ENCODE peak calls at places on chromosome 1, in ten cellular contexts. One of them, this sample, is unnamed.
A peak's percentile ranks its signal among the peaks of the same experiment; 100 is the strongest.

GRCh38 chr1:8858888-8859706 is 19.4 kb downstream of the ENO1 start:
- DNase-seq in fibroblast of mammary gland: peak; percentile 75
- DNase-seq in PC-9: peak; percentile 48
- DNase-seq in pancreas: no peak
- DNase-seq in BJ: no peak
- DNase-seq in WTC11: peak; percentile 47
- DNase-seq in GM12865: peak; percentile 72
- DNase-seq in SK-N-SH: peak; percentile 53
- DNase-seq in AG10803: peak; percentile 57
- DNase-seq in endothelial cell: peak; percentile 63
- DNase-seq in this sample: no peak

GRCh38 chr1:95927061-95927460 is 693.1 kb downstream of the RWDD3 start:
- DNase-seq in fibroblast of mammary gland: no peak
- DNase-seq in PC-9: peak; percentile 8
- DNase-seq in pancreas: no peak
- DNase-seq in BJ: no peak
- DNase-seq in WTC11: no peak
- DNase-seq in GM12865: peak; percentile 0
- DNase-seq in SK-N-SH: no peak
- DNase-seq in AG10803: no peak
- DNase-seq in endothelial cell: no peak
- DNase-seq in this sample: no peak

GRCh38 chr1:162357681-162358266 is 18.9 kb downstream of the SPATA46 start:
- DNase-seq in fibroblast of mammary gland: peak; percentile 62
- DNase-seq in PC-9: no peak
- DNase-seq in pancreas: no peak
- DNase-seq in BJ: no peak
- DNase-seq in WTC11: no peak
- DNase-seq in GM12865: peak; percentile 9
- DNase-seq in SK-N-SH: peak; percentile 60
- DNase-seq in AG10803: peak; percentile 33
- DNase-seq in endothelial cell: peak; percentile 15
- DNase-seq in this sample: no peak

GRCh38 chr1:85328713-85329376 is 52.4 kb upstream of the BCL10 start:
- DNase-seq in fibroblast of mammary gland: peak; percentile 96
- DNase-seq in PC-9: peak; percentile 99
- DNase-seq in pancreas: no peak
- DNase-seq in BJ: peak; percentile 91
- DNase-seq in WTC11: no peak
- DNase-seq in GM12865: no peak
- DNase-seq in SK-N-SH: no peak
- DNase-seq in AG10803: peak; percentile 99
- DNase-seq in endothelial cell: peak; percentile 38
- DNase-seq in this sample: no peak

GRCh38 chr1:198669023-198669698 is 30.3 kb downstream of the PTPRC start:
- DNase-seq in fibroblast of mammary gland: peak; percentile 90
- DNase-seq in PC-9: peak; percentile 82
- DNase-seq in pancreas: no peak
- DNase-seq in BJ: peak; percentile 89
- DNase-seq in WTC11: no peak
- DNase-seq in GM12865: peak; percentile 83
- DNase-seq in SK-N-SH: peak; percentile 22
- DNase-seq in AG10803: peak; percentile 96
- DNase-seq in endothelial cell: no peak
- DNase-seq in this sample: peak; percentile 72

GRCh38 chr1:23037081-23037740 is 17.9 kb downstream of the KDM1A start:
- DNase-seq in fibroblast of mammary gland: no peak
- DNase-seq in PC-9: no peak
- DNase-seq in pancreas: no peak
- DNase-seq in BJ: no peak
- DNase-seq in WTC11: no peak
- DNase-seq in GM12865: no peak
- DNase-seq in SK-N-SH: no peak
- DNase-seq in AG10803: peak; percentile 33
- DNase-seq in endothelial cell: no peak
- DNase-seq in this sample: no peak

GRCh38 chr1:160672789-160673695 is 26.2 kb upstream of the SLAMF1 start:
- DNase-seq in fibroblast of mammary gland: no peak
- DNase-seq in PC-9: no peak
- DNase-seq in pancreas: no peak
- DNase-seq in BJ: no peak
- DNase-seq in WTC11: no peak
- DNase-seq in GM12865: peak; percentile 53
- DNase-seq in SK-N-SH: no peak
- DNase-seq in AG10803: no peak
- DNase-seq in endothelial cell: no peak
- DNase-seq in this sample: no peak

GRCh38 chr1:18480315-18481189 is at the start of gene KLHDC7A:
- DNase-seq in fibroblast of mammary gland: no peak
- DNase-seq in PC-9: peak; percentile 91
- DNase-seq in pancreas: peak; percentile 82
- DNase-seq in BJ: no peak
- DNase-seq in WTC11: peak; percentile 85
- DNase-seq in GM12865: no peak
- DNase-seq in SK-N-SH: no peak
- DNase-seq in AG10803: no peak
- DNase-seq in endothelial cell: peak; percentile 20
- DNase-seq in this sample: no peak

GRCh38 chr1:102174259-102174863 is 177.6 kb upstream of the OLFM3 start:
- DNase-seq in fibroblast of mammary gland: no peak
- DNase-seq in PC-9: no peak
- DNase-seq in pancreas: no peak
- DNase-seq in BJ: no peak
- DNase-seq in WTC11: peak; percentile 57
- DNase-seq in GM12865: peak; percentile 40
- DNase-seq in SK-N-SH: no peak
- DNase-seq in AG10803: no peak
- DNase-seq in endothelial cell: peak; percentile 17
- DNase-seq in this sample: no peak

GRCh38 chr1:2921970-2922686 is 99.1 kb upstream of the ACTRT2 start:
- DNase-seq in fibroblast of mammary gland: no peak
- DNase-seq in PC-9: no peak
- DNase-seq in pancreas: peak; percentile 82
- DNase-seq in BJ: no peak
- DNase-seq in WTC11: no peak
- DNase-seq in GM12865: peak; percentile 4
- DNase-seq in SK-N-SH: peak; percentile 63
- DNase-seq in AG10803: no peak
- DNase-seq in endothelial cell: no peak
- DNase-seq in this sample: no peak
- TF ChIP-seq CTCF in fibroblast of mammary gland: no peak
- TF ChIP-seq CTCF in PC-9: peak; percentile 71
- TF ChIP-seq CTCF in pancreas: peak; percentile 67
- TF ChIP-seq CTCF in BJ: peak; percentile 21
- TF ChIP-seq CTCF in WTC11: peak; percentile 61
- TF ChIP-seq CTCF in GM12865: peak; percentile 48
- TF ChIP-seq CTCF in SK-N-SH: peak; percentile 48
- TF ChIP-seq CTCF in AG10803: peak; percentile 20
- TF ChIP-seq CTCF in endothelial cell: peak; percentile 42
- TF ChIP-seq CTCF in this sample: peak; percentile 65

GRCh38 chr1:27394282-27394658 is 1.8 kb downstream of the GPR3 start:
- DNase-seq in fibroblast of mammary gland: no peak
- DNase-seq in PC-9: no peak
- DNase-seq in pancreas: peak; percentile 43
- DNase-seq in BJ: no peak
- DNase-seq in WTC11: no peak
- DNase-seq in GM12865: no peak
- DNase-seq in SK-N-SH: no peak
- DNase-seq in AG10803: no peak
- DNase-seq in endothelial cell: no peak
- DNase-seq in this sample: no peak

GRCh38 chr1:27391511-27392095 is 819 bp upstream of the GPR3 start:
- DNase-seq in fibroblast of mammary gland: peak; percentile 59
- DNase-seq in PC-9: no peak
- DNase-seq in pancreas: no peak
- DNase-seq in BJ: no peak
- DNase-seq in WTC11: peak; percentile 69
- DNase-seq in GM12865: no peak
- DNase-seq in SK-N-SH: no peak
- DNase-seq in AG10803: no peak
- DNase-seq in endothelial cell: no peak
- DNase-seq in this sample: no peak

GRCh38 chr1:27392096-27392777 is at the start of gene GPR3:
- DNase-seq in fibroblast of mammary gland: peak; percentile 88
- DNase-seq in PC-9: peak; percentile 66
- DNase-seq in pancreas: peak; percentile 92
- DNase-seq in BJ: no peak
- DNase-seq in WTC11: peak; percentile 96
- DNase-seq in GM12865: peak; percentile 93
- DNase-seq in SK-N-SH: peak; percentile 99
- DNase-seq in AG10803: peak; percentile 82
- DNase-seq in endothelial cell: peak; percentile 91
- DNase-seq in this sample: peak; percentile 52

GRCh38 chr1:27393641-27394281 is 1.3 kb downstream of the GPR3 start:
- DNase-seq in fibroblast of mammary gland: no peak
- DNase-seq in PC-9: no peak
- DNase-seq in pancreas: peak; percentile 48
- DNase-seq in BJ: no peak
- DNase-seq in WTC11: no peak
- DNase-seq in GM12865: no peak
- DNase-seq in SK-N-SH: no peak
- DNase-seq in AG10803: no peak
- DNase-seq in endothelial cell: no peak
- DNase-seq in this sample: no peak

GRCh38 chr1:27392778-27393635 is 585 bp downstream of the GPR3 start:
- DNase-seq in fibroblast of mammary gland: no peak
- DNase-seq in PC-9: no peak
- DNase-seq in pancreas: no peak
- DNase-seq in BJ: no peak
- DNase-seq in WTC11: no peak
- DNase-seq in GM12865: no peak
- DNase-seq in SK-N-SH: peak; percentile 72
- DNase-seq in AG10803: no peak
- DNase-seq in endothelial cell: no peak
- DNase-seq in this sample: no peak
- TF ChIP-seq CTCF in fibroblast of mammary gland: peak; percentile 34
- TF ChIP-seq CTCF in PC-9: no peak
- TF ChIP-seq CTCF in pancreas: no peak
- TF ChIP-seq CTCF in BJ: peak; percentile 43
- TF ChIP-seq CTCF in WTC11: no peak
- TF ChIP-seq CTCF in GM12865: peak; percentile 6
- TF ChIP-seq CTCF in SK-N-SH: peak; percentile 43
- TF ChIP-seq CTCF in AG10803: peak; percentile 47
- TF ChIP-seq CTCF in endothelial cell: peak; percentile 19
- TF ChIP-seq CTCF in this sample: peak; percentile 28

DNA sequence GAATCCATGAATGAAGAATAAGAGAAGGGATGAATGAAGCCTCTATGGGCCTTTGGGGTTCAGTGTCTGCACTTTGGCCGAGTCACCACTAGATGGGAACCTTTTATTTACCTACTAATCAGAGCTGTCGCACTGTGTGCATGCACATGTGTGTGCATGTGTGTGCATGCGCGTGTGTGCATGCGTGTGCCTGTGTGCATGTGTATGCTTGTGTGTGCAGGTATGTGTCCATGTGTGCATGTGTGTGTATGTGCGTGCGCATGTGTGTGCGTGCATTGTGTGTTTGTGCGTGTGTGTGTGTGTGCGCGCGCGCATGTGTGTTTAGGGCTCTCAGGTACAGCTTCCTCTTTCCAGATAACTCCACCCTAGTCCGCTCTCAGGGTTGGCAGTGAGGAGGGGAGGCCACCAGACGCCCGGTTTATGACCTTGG is 20.4 kb upstream of the UBXN10 start:
- DNase-seq in fibroblast of mammary gland: peak; percentile 22
- DNase-seq in PC-9: no peak
- DNase-seq in pancreas: no peak
- DNase-seq in BJ: no peak
- DNase-seq in WTC11: peak; percentile 36
- DNase-seq in GM12865: peak; percentile 26
- DNase-seq in SK-N-SH: peak; percentile 60
- DNase-seq in AG10803: no peak
- DNase-seq in endothelial cell: no peak
- DNase-seq in this sample: no peak
- TF ChIP-seq CTCF in fibroblast of mammary gland: peak; percentile 39
- TF ChIP-seq CTCF in PC-9: peak; percentile 64
- TF ChIP-seq CTCF in pancreas: no peak
- TF ChIP-seq CTCF in BJ: no peak
- TF ChIP-seq CTCF in WTC11: peak; percentile 34
- TF ChIP-seq CTCF in GM12865: peak; percentile 47
- TF ChIP-seq CTCF in SK-N-SH: peak; percentile 39
- TF ChIP-seq CTCF in AG10803: peak; percentile 33
- TF ChIP-seq CTCF in endothelial cell: peak; percentile 42
- TF ChIP-seq CTCF in this sample: peak; percentile 58

GRCh38 chr1:205199931-205200299 is 11.6 kb downstream of the DSTYK start:
- DNase-seq in fibroblast of mammary gland: no peak
- DNase-seq in PC-9: no peak
- DNase-seq in pancreas: no peak
- DNase-seq in BJ: no peak
- DNase-seq in WTC11: no peak
- DNase-seq in GM12865: no peak
- DNase-seq in SK-N-SH: no peak
- DNase-seq in AG10803: no peak
- DNase-seq in endothelial cell: no peak
- DNase-seq in this sample: no peak

GRCh38 chr1:205204552-205204951 is 7.0 kb downstream of the DSTYK start:
- DNase-seq in fibroblast of mammary gland: peak; percentile 39
- DNase-seq in PC-9: no peak
- DNase-seq in pancreas: no peak
- DNase-seq in BJ: no peak
- DNase-seq in WTC11: no peak
- DNase-seq in GM12865: no peak
- DNase-seq in SK-N-SH: no peak
- DNase-seq in AG10803: peak; percentile 47
- DNase-seq in endothelial cell: no peak
- DNase-seq in this sample: no peak

GRCh38 chr1:205205055-205205454 is 6.4 kb downstream of the DSTYK start:
- DNase-seq in fibroblast of mammary gland: no peak
- DNase-seq in PC-9: no peak
- DNase-seq in pancreas: no peak
- DNase-seq in BJ: no peak
- DNase-seq in WTC11: no peak
- DNase-seq in GM12865: no peak
- DNase-seq in SK-N-SH: no peak
- DNase-seq in AG10803: no peak
- DNase-seq in endothelial cell: no peak
- DNase-seq in this sample: no peak

DNA sequence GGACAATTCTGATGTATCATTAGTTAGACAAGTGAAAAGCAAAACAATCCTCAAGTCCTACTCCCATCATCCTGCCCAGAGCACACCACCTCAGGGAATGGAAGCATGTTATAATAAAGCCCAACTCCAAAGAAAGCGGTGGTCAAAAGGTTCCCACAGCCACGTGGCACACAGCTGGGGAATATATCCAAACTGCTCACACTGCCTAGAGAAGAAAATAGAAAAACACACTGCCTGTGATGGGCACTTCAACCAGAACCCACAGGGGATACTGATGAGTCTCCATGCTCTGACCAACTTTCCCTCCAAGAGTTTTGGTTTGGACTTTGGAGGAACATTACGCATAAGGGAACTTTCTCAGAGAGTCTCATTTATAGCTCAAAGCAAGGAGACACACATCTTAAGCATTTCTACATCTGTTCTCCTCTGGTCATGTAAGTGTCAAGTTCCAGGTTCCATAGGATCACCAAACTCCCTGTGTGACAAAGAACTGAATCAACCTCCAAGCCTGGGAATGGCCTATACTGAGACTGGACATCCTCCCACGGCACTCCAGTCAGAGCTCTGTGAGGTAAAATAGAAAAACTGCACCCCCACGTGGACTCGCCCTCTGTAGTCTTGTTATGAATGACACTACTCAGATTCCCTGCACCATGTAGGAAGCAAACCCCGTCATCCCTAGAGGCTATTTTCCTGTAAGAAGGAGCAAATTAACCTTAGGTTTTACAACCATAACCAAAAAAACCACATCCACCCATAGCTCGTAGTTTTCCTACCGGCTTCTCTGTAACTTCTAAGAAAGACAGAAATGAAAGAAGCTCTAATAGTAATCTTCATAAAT is 12.2 kb downstream of the DSTYK start:
- DNase-seq in fibroblast of mammary gland: peak; percentile 72
- DNase-seq in PC-9: no peak
- DNase-seq in pancreas: no peak
- DNase-seq in BJ: peak; percentile 34
- DNase-seq in WTC11: no peak
- DNase-seq in GM12865: peak; percentile 7
- DNase-seq in SK-N-SH: no peak
- DNase-seq in AG10803: peak; percentile 25
- DNase-seq in endothelial cell: no peak
- DNase-seq in this sample: no peak
- TF ChIP-seq CTCF in fibroblast of mammary gland: no peak
- TF ChIP-seq CTCF in PC-9: no peak
- TF ChIP-seq CTCF in pancreas: no peak
- TF ChIP-seq CTCF in BJ: no peak
- TF ChIP-seq CTCF in WTC11: no peak
- TF ChIP-seq CTCF in GM12865: no peak
- TF ChIP-seq CTCF in SK-N-SH: no peak
- TF ChIP-seq CTCF in AG10803: no peak
- TF ChIP-seq CTCF in endothelial cell: no peak
- TF ChIP-seq CTCF in this sample: no peak